ENCODE peak calls at places on chromosomes 13 and 19, in seven cellular contexts. One of them, this sample, is unnamed.

GRCh38 chr13:79973533-79973963 is 367.4 kb downstream of the SPRY2 start:
- DNase-seq in mesendoderm: peak
- DNase-seq in heart left ventricle: peak
- DNase-seq in Panc1: no peak
- DNase-seq in uterus: peak
- DNase-seq in tibial nerve: no peak
- DNase-seq in gastrocnemius medialis: no peak
- DNase-seq in this sample: peak

GRCh38 chr19:5607318-5608270 is 15.0 kb downstream of the SAFB2 start:
- DNase-seq in uterus: no peak
- DNase-seq in tibial nerve: no peak
- DNase-seq in Panc1: no peak
- DNase-seq in heart left ventricle: no peak
- DNase-seq in mesendoderm: no peak
- DNase-seq in gastrocnemius medialis: no peak
- DNase-seq in this sample: no peak

GRCh38 chr19:48804496-48804895 is 6.3 kb downstream of the BCAT2 start:
- DNase-seq in heart left ventricle: no peak
- DNase-seq in mesendoderm: no peak
- DNase-seq in uterus: no peak
- DNase-seq in gastrocnemius medialis: no peak
- DNase-seq in tibial nerve: no peak
- DNase-seq in Panc1: no peak
- DNase-seq in this sample: no peak

GRCh38 chr19:37931941-37932655 is 25.1 kb downstream of the SIPA1L3 start:
- DNase-seq in tibial nerve: no peak
- DNase-seq in Panc1: peak
- DNase-seq in uterus: no peak
- DNase-seq in gastrocnemius medialis: no peak
- DNase-seq in heart left ventricle: peak
- DNase-seq in mesendoderm: peak
- DNase-seq in this sample: peak

GRCh38 chr19:33724723-33725060 is 72.0 kb upstream of the KCTD15 start:
- DNase-seq in mesendoderm: no peak
- DNase-seq in gastrocnemius medialis: no peak
- DNase-seq in tibial nerve: no peak
- DNase-seq in Panc1: no peak
- DNase-seq in heart left ventricle: no peak
- DNase-seq in uterus: no peak
- DNase-seq in this sample: no peak

GRCh38 chr19:6533746-6534418 is 3.1 kb downstream of the TNFSF9 start:
- DNase-seq in heart left ventricle: no peak
- DNase-seq in uterus: no peak
- DNase-seq in Panc1: no peak
- DNase-seq in tibial nerve: no peak
- DNase-seq in mesendoderm: peak
- DNase-seq in gastrocnemius medialis: no peak
- DNase-seq in this sample: no peak

GRCh38 chr13:26706381-26706780 is 54.2 kb downstream of the GPR12 start:
- DNase-seq in uterus: no peak
- DNase-seq in Panc1: no peak
- DNase-seq in mesendoderm: no peak
- DNase-seq in tibial nerve: no peak
- DNase-seq in gastrocnemius medialis: no peak
- DNase-seq in heart left ventricle: no peak
- DNase-seq in this sample: no peak

GRCh38 chr13:113777311-113778260 is 18.6 kb downstream of the TMEM255B start:
- DNase-seq in tibial nerve: no peak
- DNase-seq in gastrocnemius medialis: no peak
- DNase-seq in heart left ventricle: no peak
- DNase-seq in Panc1: no peak
- DNase-seq in mesendoderm: peak
- DNase-seq in uterus: no peak
- DNase-seq in this sample: peak

GRCh38 chr13:93687261-93687660 is 460.7 kb downstream of the GPC6 start:
- DNase-seq in uterus: no peak
- DNase-seq in heart left ventricle: no peak
- DNase-seq in gastrocnemius medialis: no peak
- DNase-seq in mesendoderm: no peak
- DNase-seq in tibial nerve: no peak
- DNase-seq in Panc1: no peak
- DNase-seq in this sample: no peak

GRCh38 chr13:101434486-101434885 is 18.0 kb upstream of the ITGBL1 start:
- DNase-seq in gastrocnemius medialis: no peak
- DNase-seq in heart left ventricle: no peak
- DNase-seq in uterus: no peak
- DNase-seq in Panc1: no peak
- DNase-seq in tibial nerve: no peak
- DNase-seq in mesendoderm: no peak
- DNase-seq in this sample: no peak

GRCh38 chr13:51175001-51175400 is 47.2 kb upstream of the FAM124A start:
- DNase-seq in mesendoderm: peak
- DNase-seq in heart left ventricle: no peak
- DNase-seq in Panc1: no peak
- DNase-seq in uterus: no peak
- DNase-seq in gastrocnemius medialis: no peak
- DNase-seq in tibial nerve: no peak
- DNase-seq in this sample: no peak

GRCh38 chr13:93425411-93425810 is 198.8 kb downstream of the GPC6 start:
- DNase-seq in Panc1: no peak
- DNase-seq in mesendoderm: no peak
- DNase-seq in gastrocnemius medialis: no peak
- DNase-seq in tibial nerve: no peak
- DNase-seq in heart left ventricle: no peak
- DNase-seq in uterus: no peak
- DNase-seq in this sample: no peak

GRCh38 chr19:55398200-55398947 is 9.2 kb downstream of the UBE2S start:
- DNase-seq in Panc1: no peak
- DNase-seq in tibial nerve: no peak
- DNase-seq in heart left ventricle: no peak
- DNase-seq in mesendoderm: no peak
- DNase-seq in gastrocnemius medialis: no peak
- DNase-seq in uterus: no peak
- DNase-seq in this sample: no peak

GRCh38 chr19:44430956-44431355 is 17.3 kb downstream of the ZNF229 start:
- DNase-seq in uterus: no peak
- DNase-seq in heart left ventricle: no peak
- DNase-seq in Panc1: no peak
- DNase-seq in gastrocnemius medialis: no peak
- DNase-seq in mesendoderm: no peak
- DNase-seq in tibial nerve: no peak
- DNase-seq in this sample: no peak

GRCh38 chr19:50696065-50696425 is 23.6 kb downstream of the SHANK1 start:
- DNase-seq in mesendoderm: no peak
- DNase-seq in heart left ventricle: no peak
- DNase-seq in gastrocnemius medialis: no peak
- DNase-seq in Panc1: no peak
- DNase-seq in uterus: no peak
- DNase-seq in tibial nerve: no peak
- DNase-seq in this sample: no peak

GRCh38 chr19:50694815-50695145 is 24.8 kb downstream of the SHANK1 start:
- DNase-seq in tibial nerve: no peak
- DNase-seq in mesendoderm: no peak
- DNase-seq in heart left ventricle: no peak
- DNase-seq in Panc1: no peak
- DNase-seq in uterus: no peak
- DNase-seq in gastrocnemius medialis: no peak
- DNase-seq in this sample: no peak

GRCh38 chr19:50697414-50698124 is 22.0 kb downstream of the SHANK1 start:
- DNase-seq in heart left ventricle: no peak
- DNase-seq in uterus: no peak
- DNase-seq in mesendoderm: no peak
- DNase-seq in Panc1: no peak
- DNase-seq in gastrocnemius medialis: no peak
- DNase-seq in tibial nerve: no peak
- DNase-seq in this sample: no peak

GRCh38 chr19:50693064-50693975 is 26.3 kb downstream of the SHANK1 start:
- DNase-seq in uterus: no peak
- DNase-seq in gastrocnemius medialis: no peak
- DNase-seq in tibial nerve: no peak
- DNase-seq in heart left ventricle: no peak
- DNase-seq in mesendoderm: no peak
- DNase-seq in Panc1: no peak
- DNase-seq in this sample: no peak

DNA sequence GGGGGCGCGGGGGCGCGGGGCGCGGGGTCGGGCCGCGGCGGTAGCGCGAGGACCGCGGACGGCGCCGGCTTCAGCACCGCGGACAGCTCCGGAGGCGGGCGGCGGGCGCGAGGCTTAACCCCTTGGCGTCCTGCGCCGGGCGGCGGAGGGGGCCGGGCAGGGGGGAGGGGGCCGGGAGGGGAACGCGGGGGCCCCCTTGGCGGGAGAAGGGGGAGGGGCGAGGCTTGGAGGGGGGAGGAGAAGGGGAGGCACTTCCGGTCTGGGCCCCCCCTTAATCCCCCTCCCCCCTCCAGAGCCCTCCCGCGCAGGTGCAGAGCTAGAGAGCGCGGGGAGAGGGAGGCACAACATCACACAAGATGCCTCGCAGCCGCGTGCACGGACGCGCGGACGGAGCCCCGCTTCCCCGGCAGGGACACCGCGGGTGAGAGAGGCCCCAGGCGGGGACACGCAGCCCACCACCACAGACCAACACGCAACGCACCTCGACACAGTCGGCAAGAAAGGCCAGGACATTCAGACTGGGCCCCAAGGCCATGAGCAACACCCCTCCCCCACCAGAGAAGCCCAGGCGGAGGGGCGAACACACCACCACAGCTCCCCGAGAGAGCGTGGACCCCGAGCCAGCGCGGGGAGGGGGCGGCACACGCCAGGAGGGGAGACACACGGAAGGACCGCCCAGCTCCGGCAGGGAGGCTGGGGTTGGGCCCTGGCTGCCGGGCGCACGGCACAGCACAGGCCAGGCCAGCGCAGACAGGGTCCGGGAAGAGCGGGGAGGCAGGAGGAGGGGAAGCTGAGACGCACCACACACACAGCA is 24.1 kb downstream of the SHANK1 start:
- DNase-seq in heart left ventricle: no peak
- DNase-seq in uterus: no peak
- DNase-seq in mesendoderm: no peak
- DNase-seq in gastrocnemius medialis: no peak
- DNase-seq in Panc1: no peak
- DNase-seq in tibial nerve: no peak
- DNase-seq in this sample: no peak
- H3K4me3 ChIP-seq in heart left ventricle: no peak
- H3K4me3 ChIP-seq in uterus: no peak
- H3K4me3 ChIP-seq in mesendoderm: no peak
- H3K4me3 ChIP-seq in gastrocnemius medialis: no peak
- H3K4me3 ChIP-seq in Panc1: no peak
- H3K4me3 ChIP-seq in tibial nerve: no peak
- H3K4me3 ChIP-seq in this sample: no peak

GRCh38 chr13:48161530-48162179 is 66.8 kb upstream of the MED4 start:
- DNase-seq in mesendoderm: no peak
- DNase-seq in Panc1: no peak
- DNase-seq in gastrocnemius medialis: peak
- DNase-seq in uterus: no peak
- DNase-seq in tibial nerve: peak
- DNase-seq in heart left ventricle: peak
- DNase-seq in this sample: no peak

GRCh38 chr13:48160879-48161278 is 66.0 kb upstream of the MED4 start:
- DNase-seq in heart left ventricle: peak
- DNase-seq in Panc1: no peak
- DNase-seq in mesendoderm: no peak
- DNase-seq in gastrocnemius medialis: peak
- DNase-seq in tibial nerve: peak
- DNase-seq in uterus: no peak
- DNase-seq in this sample: no peak

GRCh38 chr13:48159436-48160225 is 64.7 kb upstream of the MED4 start:
- DNase-seq in gastrocnemius medialis: no peak
- DNase-seq in mesendoderm: peak
- DNase-seq in uterus: no peak
- DNase-seq in tibial nerve: no peak
- DNase-seq in heart left ventricle: no peak
- DNase-seq in Panc1: no peak
- DNase-seq in this sample: no peak

GRCh38 chr13:48163066-48163465 is 68.2 kb upstream of the MED4 start:
- DNase-seq in uterus: no peak
- DNase-seq in tibial nerve: no peak
- DNase-seq in mesendoderm: no peak
- DNase-seq in heart left ventricle: no peak
- DNase-seq in Panc1: no peak
- DNase-seq in gastrocnemius medialis: no peak
- DNase-seq in this sample: no peak

GRCh38 chr13:48162182-48162581 is 67.3 kb upstream of the MED4 start:
- DNase-seq in Panc1: no peak
- DNase-seq in tibial nerve: no peak
- DNase-seq in heart left ventricle: no peak
- DNase-seq in gastrocnemius medialis: no peak
- DNase-seq in mesendoderm: no peak
- DNase-seq in uterus: no peak
- DNase-seq in this sample: no peak
- H3K27ac ChIP-seq in Panc1: no peak
- H3K27ac ChIP-seq in tibial nerve: peak
- H3K27ac ChIP-seq in heart left ventricle: peak
- H3K27ac ChIP-seq in gastrocnemius medialis: peak
- H3K27ac ChIP-seq in mesendoderm: no peak
- H3K27ac ChIP-seq in uterus: no peak
- H3K27ac ChIP-seq in this sample: no peak

DNA sequence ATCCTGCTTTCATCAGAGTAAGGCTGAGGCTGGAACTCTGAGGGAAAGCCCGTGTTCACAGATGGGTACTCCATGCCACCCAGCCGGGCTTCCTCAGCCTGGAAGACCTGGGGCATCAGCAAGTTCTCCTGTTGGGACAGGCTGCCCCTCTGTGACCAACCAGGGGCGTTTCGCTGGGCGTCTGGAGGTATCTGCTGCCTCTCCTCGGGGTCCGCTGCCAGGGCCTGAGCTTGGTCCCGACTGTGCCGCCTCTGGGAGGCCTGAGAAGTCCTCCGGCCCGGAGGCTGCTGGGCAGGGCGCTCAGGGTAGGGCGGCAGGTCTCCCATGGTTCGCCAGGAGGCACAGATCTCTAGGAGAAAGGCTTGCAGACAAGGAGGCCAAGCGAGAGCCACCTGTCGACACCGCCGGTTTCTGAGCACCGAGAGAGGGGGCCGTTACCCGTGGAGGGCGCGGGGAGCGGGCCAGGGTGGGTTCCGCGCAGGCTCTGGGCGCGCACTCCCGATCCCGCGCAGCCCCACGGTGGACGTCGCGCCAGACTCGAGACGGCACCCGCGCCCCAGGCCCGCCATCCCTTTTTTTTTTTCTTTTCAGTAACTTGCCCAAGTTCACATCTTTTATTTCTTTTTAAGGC is at the start of gene RSPH6A:
- DNase-seq in heart left ventricle: no peak
- DNase-seq in tibial nerve: no peak
- DNase-seq in mesendoderm: peak
- DNase-seq in Panc1: no peak
- DNase-seq in uterus: no peak
- DNase-seq in gastrocnemius medialis: no peak
- DNase-seq in this sample: no peak
- H3K4me3 ChIP-seq in heart left ventricle: peak
- H3K4me3 ChIP-seq in tibial nerve: no peak
- H3K4me3 ChIP-seq in mesendoderm: peak
- H3K4me3 ChIP-seq in Panc1: no peak
- H3K4me3 ChIP-seq in uterus: peak
- H3K4me3 ChIP-seq in gastrocnemius medialis: peak
- H3K4me3 ChIP-seq in this sample: peak

DNA sequence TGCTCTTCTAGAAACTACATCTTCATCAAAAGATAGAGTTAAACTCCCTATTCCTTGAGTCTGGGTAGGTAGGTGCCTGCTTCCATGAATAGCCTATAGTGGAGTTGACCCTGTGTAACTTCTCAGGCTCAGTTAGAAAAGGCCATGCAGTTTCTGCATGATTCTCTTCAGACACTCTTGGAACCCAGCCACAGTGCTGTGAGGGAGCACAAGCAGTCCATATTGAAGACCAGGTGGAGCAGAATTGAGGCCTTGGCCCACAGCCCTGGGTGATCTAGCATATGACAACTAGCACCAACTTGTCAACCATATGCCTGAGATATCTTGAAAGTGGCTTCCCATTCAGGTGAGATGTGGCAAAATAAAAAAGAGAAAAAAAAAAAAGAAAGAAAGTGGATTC is 10.3 kb upstream of the PAN3 start:
- DNase-seq in mesendoderm: no peak
- DNase-seq in heart left ventricle: no peak
- DNase-seq in uterus: no peak
- DNase-seq in gastrocnemius medialis: no peak
- DNase-seq in tibial nerve: no peak
- DNase-seq in Panc1: no peak
- DNase-seq in this sample: no peak
- H3K27ac ChIP-seq in mesendoderm: no peak
- H3K27ac ChIP-seq in heart left ventricle: no peak
- H3K27ac ChIP-seq in uterus: no peak
- H3K27ac ChIP-seq in gastrocnemius medialis: no peak
- H3K27ac ChIP-seq in tibial nerve: no peak
- H3K27ac ChIP-seq in Panc1: no peak
- H3K27ac ChIP-seq in this sample: no peak